ENCODE peak calls at places on chromosomes 13 and 19, in four cellular contexts. L, D, K and W are unnamed samples.

GRCh38 chr13:72204291-72204690 is 337.3 kb upstream of the DACH1 start:
- DNase-seq in L (no peak), D (no peak), K (no peak), W (no peak)

GRCh38 chr13:32086791-32087441 is 55.3 kb downstream of the FRY start:
- DNase-seq in L (no peak), D (no peak), K (no peak), W (peak; percentile 23)

GRCh38 chr13:33846306-33847062 is 28.5 kb downstream of the RFC3 start:
- DNase-seq in L (no peak), D (no peak), K (no peak), W (no peak)

GRCh38 chr13:42660367-42660965 is 86.5 kb downstream of the TNFSF11 start:
- DNase-seq in L (no peak), D (no peak), K (no peak), W (no peak)

GRCh38 chr13:51935326-51936171 is 73.8 kb downstream of the CCDC70 start:
- DNase-seq in L (no peak), D (no peak), K (no peak), W (peak; percentile 19)

GRCh38 chr13:109146912-109147624 is 517.7 kb downstream of the MYO16 start:
- DNase-seq in L (no peak), D (no peak), K (peak; percentile 49), W (no peak)

GRCh38 chr13:48144413-48145035 is 49.6 kb upstream of the MED4 start:
- DNase-seq in L (no peak), D (no peak), K (peak; percentile 46), W (no peak)

GRCh38 chr13:36282818-36283432 is 14.7 kb downstream of the CCDC169 start:
- DNase-seq in L (no peak), D (no peak), K (no peak), W (no peak)

GRCh38 chr13:78806457-78806856 is 147.5 kb upstream of the OBI1 start:
- DNase-seq in L (no peak), D (no peak), K (no peak), W (no peak)

GRCh38 chr13:50016421-50016820 is 1.2 kb downstream of the KCNRG start:
- DNase-seq in L (no peak), D (no peak), K (no peak), W (no peak)

GRCh38 chr19:22604571-22605274 is 29.4 kb upstream of the ZNF492 start:
- DNase-seq in L (peak; percentile 33), D (no peak), K (no peak), W (no peak)

GRCh38 chr19:37361994-37362393 is 8.9 kb upstream of the ZNF527 start:
- DNase-seq in L (no peak), D (no peak), K (no peak), W (no peak)

GRCh38 chr13:49653478-49653877 is 25.2 kb downstream of the ARL11 start:
- DNase-seq in L (no peak), D (no peak), K (no peak), W (no peak)

GRCh38 chr19:38478273-38478971 is 44.9 kb downstream of the RYR1 start:
- DNase-seq in L (no peak), D (no peak), K (no peak), W (no peak)

GRCh38 chr19:51365211-51366049 is 758 bp downstream of the ETFB start:
- DNase-seq in L (no peak), D (peak; percentile 73), K (peak; percentile 68), W (no peak)

GRCh38 chr19:18379803-18380747 is 5.9 kb upstream of the GDF15 start:
- DNase-seq in L (peak; percentile 85), D (peak; percentile 98), K (peak; percentile 96), W (peak; percentile 94)

GRCh38 chr13:102089177-102089576 is 312.7 kb downstream of the FGF14 start:
- DNase-seq in L (no peak), D (no peak), K (no peak), W (no peak)

GRCh38 chr13:27839809-27840467 is 47.7 kb downstream of the GSX1 start:
- DNase-seq in L (no peak), D (no peak), K (no peak), W (no peak)

GRCh38 chr13:34223984-34224383 is 406.0 kb downstream of the RFC3 start:
- DNase-seq in L (no peak), D (no peak), K (no peak), W (no peak)

GRCh38 chr19:18274776-18275356 is 614 bp upstream of the IQCN start:
- DNase-seq in L (peak; percentile 92), D (peak; percentile 96), K (peak; percentile 96), W (peak; percentile 88)

GRCh38 chr13:44191504-44192171 is 182.0 kb upstream of the SERP2 start:
- DNase-seq in L (no peak), D (no peak), K (peak; percentile 53), W (peak; percentile 56)

GRCh38 chr13:93066187-93066586 is 160.4 kb upstream of the GPC6 start:
- DNase-seq in L (no peak), D (no peak), K (peak; percentile 33), W (no peak)

GRCh38 chr19:55014714-55015113 is 23.4 kb downstream of the GP6 start:
- DNase-seq in L (no peak), D (peak; percentile 65), K (peak; percentile 57), W (no peak)

GRCh38 chr13:109836629-109837607 is 50.5 kb upstream of the IRS2 start:
- DNase-seq in L (no peak), D (no peak), K (no peak), W (no peak)

GRCh38 chr19:34990578-34991192 is 9.4 kb upstream of the GRAMD1A start:
- DNase-seq in L (no peak), D (no peak), K (no peak), W (no peak)

GRCh38 chr13:95626768-95627167 is 17.7 kb downstream of the DZIP1 start:
- DNase-seq in L (no peak), D (no peak), K (no peak), W (no peak)
- TF ChIP-seq POLR2A in L (no peak), D (no peak), K (no peak), W (no peak)

DNA sequence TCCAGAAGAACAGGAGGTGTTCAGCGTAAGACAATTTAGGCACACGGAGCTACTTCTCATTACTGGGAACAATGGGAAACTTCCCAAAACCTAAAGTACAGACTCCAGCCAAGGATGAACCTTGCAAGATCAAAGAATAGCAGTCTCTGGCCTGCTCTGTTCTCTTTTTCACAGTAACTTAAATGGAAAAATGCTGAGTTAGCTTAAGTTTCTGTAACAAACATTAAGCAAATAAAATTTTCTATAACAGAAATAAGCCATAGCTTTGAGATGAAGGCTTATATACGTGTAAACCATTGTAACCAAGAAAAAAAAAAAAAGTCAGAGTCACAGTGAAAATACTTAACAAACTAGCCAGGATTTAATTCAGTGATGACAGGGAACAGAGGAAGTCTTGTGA is 18.2 kb upstream of the ZNF460 start:
- DNase-seq in L (no peak), D (no peak), K (no peak), W (no peak)
- H3K9me3 ChIP-seq in L (no peaks in the 10 kb centered on the region), D (no peaks in the 10 kb centered on the region), K (no peaks in the 10 kb centered on the region), W (no peaks in the 10 kb centered on the region)

DNA sequence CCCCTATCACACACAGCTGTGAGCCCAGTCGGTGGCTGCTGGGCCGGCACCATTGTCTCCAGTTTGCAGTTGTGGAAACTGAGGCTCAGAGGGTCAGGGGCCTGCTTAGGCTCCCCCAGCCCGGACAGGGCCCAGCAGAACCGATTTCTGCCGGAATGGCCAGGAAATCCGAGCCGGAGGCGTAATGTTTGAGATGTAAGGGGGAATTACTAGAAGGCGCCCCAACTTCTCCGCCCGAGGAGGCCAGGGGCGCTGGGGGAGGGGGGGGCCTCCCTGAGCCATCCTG is 962 bp downstream of the KISS1R start:
- DNase-seq in L (no peak), D (no peak), K (no peak), W (no peak)
- H3K4me3 ChIP-seq in L (no peak overlapping the region), D (no peak overlapping the region), K (no peak overlapping the region), W (no peak overlapping the region)

DNA sequence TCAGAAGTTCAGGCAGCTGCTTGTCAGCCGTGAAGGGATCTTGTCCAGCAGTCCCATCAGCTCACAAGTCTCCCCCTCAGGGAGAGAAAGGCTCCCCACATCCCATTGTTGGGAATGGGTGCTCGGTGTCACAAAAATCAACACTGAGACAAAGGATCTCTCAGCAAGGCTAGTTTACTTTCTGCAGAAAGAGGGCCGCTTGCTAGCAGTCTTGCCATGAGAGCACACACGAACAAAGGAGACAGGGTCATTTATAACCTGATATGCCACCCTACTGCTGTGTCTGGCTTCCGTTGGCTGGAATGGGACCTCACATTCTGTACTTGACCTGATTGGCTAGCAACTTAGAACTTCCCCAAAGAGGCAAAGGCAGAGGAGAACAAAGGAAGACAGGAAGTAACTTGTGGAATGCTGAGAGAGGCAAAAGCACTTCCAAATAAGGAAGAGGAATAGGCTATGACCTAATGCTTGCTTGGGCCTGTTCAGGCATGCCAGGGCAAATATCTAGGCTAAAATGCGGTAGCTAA is 8.7 kb upstream of the IGFL3 start:
- DNase-seq in L (no peak), D (no peak), K (peak; percentile 32), W (peak; percentile 67)
- TF ChIP-seq POLR2A in L (no peak), D (no peak), K (no peak), W (no peak)

GRCh38 chr19:56383826-56384605 is 9.3 kb downstream of the ZNF582 start:
- DNase-seq in L (no peak), D (no peak), K (no peak), W (no peak)
- H3K9me3 ChIP-seq in L (peaks cover 21% of the 10 kb centered on the region), D (peaks cover 36% of the 10 kb centered on the region), K (no peaks in the 10 kb centered on the region), W (no peaks in the 10 kb centered on the region)

GRCh38 chr19:1999856-2000515 is 15.5 kb downstream of the BTBD2 start:
- DNase-seq in L (no peak), D (no peak), K (no peak), W (no peak)
- H3K4me3 ChIP-seq in L (no peak overlapping the region), D (no peak overlapping the region), K (no peak overlapping the region), W (no peak overlapping the region)

GRCh38 chr19:4403005-4403761 is 743 bp downstream of the CHAF1A start:
- DNase-seq in L (no peak), D (no peak), K (no peak), W (no peak)

GRCh38 chr19:4402171-4403004 is at the start of gene CHAF1A:
- DNase-seq in L (peak; percentile 99), D (peak; percentile 100), K (peak; percentile 100), W (peak; percentile 100)

GRCh38 chr19:4401482-4402170 is 814 bp upstream of the CHAF1A start:
- DNase-seq in L (no peak), D (no peak), K (no peak), W (no peak)

GRCh38 chr19:4396949-4397783 is 3.2 kb downstream of the SH3GL1 start:
- DNase-seq in L (peak; percentile 47), D (no peak), K (peak; percentile 83), W (no peak)

DNA sequence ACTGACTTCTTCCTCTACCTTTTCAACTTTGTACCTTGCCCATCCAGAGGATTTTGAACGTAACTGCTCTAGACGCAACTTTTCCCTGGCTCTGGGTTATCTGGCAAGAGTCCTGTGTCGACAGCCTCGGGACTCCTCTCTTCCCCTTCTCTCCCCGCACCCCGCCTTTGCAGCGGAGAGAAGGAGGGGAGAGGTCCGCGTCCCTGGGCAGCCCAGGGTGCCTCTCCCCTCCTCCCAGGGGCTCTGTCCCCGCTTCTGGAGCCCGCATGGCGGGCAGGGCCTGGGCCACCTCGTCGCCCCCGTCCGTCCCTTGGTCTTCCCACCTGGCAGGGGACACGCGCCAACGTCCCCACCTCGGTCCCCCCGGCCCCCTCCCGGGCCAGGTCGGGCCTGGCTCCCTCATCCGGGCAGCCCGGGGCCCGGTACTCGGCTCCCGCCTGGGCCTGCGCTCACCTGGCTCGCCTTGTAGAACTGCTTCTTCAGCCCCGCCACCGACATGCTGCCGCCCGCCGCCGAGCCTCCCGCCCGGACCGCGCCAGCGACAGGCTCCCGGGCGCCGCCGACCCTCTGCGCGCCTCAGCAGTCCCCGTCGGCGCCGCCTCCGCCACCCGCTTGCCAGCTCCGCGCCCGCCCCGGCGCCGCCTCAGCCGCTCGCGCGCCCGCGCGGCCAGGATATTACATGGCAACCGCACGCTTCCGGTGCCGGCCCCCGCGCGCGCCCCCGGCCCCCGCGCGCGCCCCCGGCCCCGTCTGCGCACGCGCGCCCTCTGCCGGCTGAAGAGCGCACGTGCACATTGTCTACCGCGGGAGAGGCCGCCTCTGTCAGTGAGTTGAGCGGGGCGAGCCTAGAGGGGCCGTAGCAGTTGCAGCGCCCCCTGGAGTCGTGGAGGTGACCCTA is at the start of gene SH3GL1:
- DNase-seq in L (peak; percentile 96), D (peak; percentile 98), K (peak; percentile 97), W (peak; percentile 92)
- TF ChIP-seq POLR2A in L (no peak), D (no peak), K (peak; percentile 88), W (peak; percentile 49)